ENCODE peak calls at places on chromosomes 12 and 14, in nine cellular contexts. S is kidney; N is colonic mucosa; E is CD4-positive, alpha-beta T cell; P is A549; Y is CD8-positive, alpha-beta T cell; C is suprapubic skin; H is mammary epithelial cell; A is activated CD8-positive, alpha-beta T cell treated with anti-CD3 and anti-CD28 coated beads for 36 hours. B is an unnamed sample.

GRCh38 chr12:20567413-20567812 is 127.7 kb upstream of the SLCO1C1 start:
- DNase-seq in S (no peak), N (no peak), E (no peak), P (no peak), Y (no peak), C (no peak), H (no peak), A (no peak), B (no peak)

GRCh38 chr12:109730306-109731145 is 16.9 kb downstream of the FAM222A start:
- DNase-seq in S (peak), N (no peak), E (no peak), P (no peak), Y (no peak), C (peak), H (no peak), A (no peak), B (no peak)

GRCh38 chr12:132560421-132560830 is 50.0 kb downstream of the LRCOL1 start:
- DNase-seq in S (no peak), N (peak), E (no peak), P (peak), Y (no peak), C (no peak), H (peak), A (peak), B (peak)

GRCh38 chr12:570949-571794 is 92.1 kb downstream of the NINJ2 start:
- DNase-seq in S (peak), N (peak), E (no peak), P (peak), Y (no peak), C (peak), H (peak), A (no peak), B (no peak)

GRCh38 chr14:23299186-23299521 is 3.5 kb downstream of the PPP1R3E start:
- DNase-seq in S (no peak), N (no peak), E (no peak), P (no peak), Y (no peak), C (no peak), H (no peak), A (no peak), B (no peak)

GRCh38 chr12:95412826-95413311 is 61.1 kb upstream of the METAP2 start:
- DNase-seq in S (no peak), N (no peak), E (no peak), P (no peak), Y (no peak), C (peak), H (peak), A (no peak), B (no peak)

GRCh38 chr12:130013771-130014484 is 110.1 kb upstream of the TMEM132D start:
- DNase-seq in S (no peak), N (peak), E (no peak), P (peak), Y (no peak), C (no peak), H (peak), A (peak), B (peak)

GRCh38 chr12:124523071-124523470 is 44.3 kb downstream of the NCOR2 start:
- DNase-seq in S (no peak), N (no peak), E (no peak), P (no peak), Y (no peak), C (no peak), H (peak), A (peak), B (no peak)

GRCh38 chr14:23364164-23364571 is 804 bp downstream of the EFS start:
- DNase-seq in S (peak), N (no peak), E (no peak), P (no peak), Y (no peak), C (no peak), H (no peak), A (no peak), B (peak)

GRCh38 chr12:1553987-1554982 is 40.1 kb downstream of the FBXL14 start:
- DNase-seq in S (no peak), N (no peak), E (no peak), P (no peak), Y (no peak), C (peak), H (no peak), A (peak), B (no peak)

DNA sequence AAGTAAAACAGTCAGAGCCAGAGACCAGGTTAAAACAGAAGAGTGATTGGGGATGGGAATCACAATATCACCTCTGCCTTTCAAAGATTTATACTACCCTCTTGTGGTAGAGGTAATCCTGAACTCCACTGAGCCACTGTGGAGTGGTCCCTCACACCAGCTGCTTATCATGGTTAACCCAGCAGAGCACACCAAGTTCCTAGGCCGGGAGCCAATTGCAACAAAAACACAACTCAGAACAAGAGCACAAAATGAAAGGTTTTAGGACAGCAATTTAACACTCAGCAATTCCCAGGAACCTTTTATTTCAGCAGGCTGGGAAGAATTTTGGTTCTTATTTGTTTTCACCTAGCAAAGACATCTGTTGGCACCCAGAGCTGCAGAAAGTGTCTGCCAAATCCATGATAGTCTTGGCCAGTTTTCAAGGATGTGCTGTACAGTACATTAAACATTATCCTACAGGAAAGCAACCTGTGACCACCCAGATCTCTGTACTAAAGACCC is 220.5 kb upstream of the ATXN7L3B start:
- DNase-seq in S (no peak), N (no peak), E (no peak), P (peak), Y (no peak), C (no peak), H (peak), A (no peak), B (no peak)
- TF ChIP-seq CTCF in S (peak), N (no peak), E (no peak), P (peak), Y (no peak), C (no peak), H (peak), A (no peak), B (peak)

GRCh38 chr14:105011312-105011990 is 9.4 kb downstream of the CDCA4 start:
- DNase-seq in S (no peak), N (no peak), E (no peak), P (no peak), Y (no peak), C (no peak), H (no peak), A (no peak), B (no peak)

GRCh38 chr14:105010891-105011291 is 10.0 kb downstream of the CDCA4 start:
- DNase-seq in S (no peak), N (no peak), E (no peak), P (no peak), Y (no peak), C (no peak), H (no peak), A (no peak), B (no peak)

GRCh38 chr14:105013150-105013787 is 7.6 kb downstream of the CDCA4 start:
- DNase-seq in S (no peak), N (no peak), E (no peak), P (no peak), Y (no peak), C (no peak), H (no peak), A (no peak), B (peak)

GRCh38 chr14:105014032-105014431 is 6.9 kb downstream of the CDCA4 start:
- DNase-seq in S (no peak), N (no peak), E (no peak), P (no peak), Y (no peak), C (no peak), H (no peak), A (no peak), B (no peak)

DNA sequence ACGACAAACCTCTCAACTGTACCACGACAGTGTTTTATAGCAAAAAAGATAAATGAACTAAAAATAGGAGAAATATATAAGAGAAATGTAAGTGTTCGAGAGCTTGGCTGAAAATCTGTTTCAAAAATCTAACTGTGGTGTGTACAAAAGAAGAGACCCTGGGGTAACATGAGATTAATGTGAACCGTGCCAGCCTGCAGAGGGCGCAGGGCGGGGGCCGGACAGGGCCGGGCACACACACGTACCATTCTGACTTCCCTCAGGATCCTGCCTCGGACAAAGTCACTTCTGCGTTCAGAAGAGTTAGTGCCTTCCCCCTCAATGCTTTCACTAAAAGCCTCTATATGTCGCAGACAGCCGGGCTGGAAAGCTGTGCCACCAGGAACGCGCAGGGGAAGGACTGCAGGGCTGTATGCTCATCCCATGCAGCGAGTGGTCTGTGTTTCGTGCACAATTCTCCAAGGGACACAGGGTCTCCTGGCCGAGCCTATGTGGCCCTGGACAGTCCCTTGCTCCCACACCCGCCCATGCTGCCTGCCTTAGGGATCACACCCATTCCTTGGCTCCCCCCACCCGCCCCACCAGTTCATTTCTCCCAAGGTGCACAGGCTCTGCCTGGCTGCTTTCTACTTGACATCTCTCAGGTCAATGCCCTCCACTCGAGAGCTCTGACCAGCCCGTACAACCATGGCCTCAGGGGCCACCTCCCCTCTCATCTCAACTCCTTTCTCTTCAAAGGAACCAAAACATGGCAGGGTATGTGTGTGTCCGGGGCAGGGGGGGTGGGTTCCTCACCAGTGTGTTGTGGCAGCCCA is 8.5 kb downstream of the CDCA4 start:
- DNase-seq in S (no peak), N (no peak), E (no peak), P (peak), Y (no peak), C (no peak), H (no peak), A (no peak), B (no peak)
- TF ChIP-seq CTCF in S (peak), N (peak), E (peak), P (peak), Y (no peak), C (peak), H (peak), A (no peak), B (no peak)

GRCh38 chr14:81009339-81009738 is 53.9 kb downstream of the TSHR start:
- DNase-seq in S (no peak), N (no peak), E (no peak), P (no peak), Y (no peak), C (no peak), H (no peak), A (no peak), B (no peak)

GRCh38 chr14:81001447-81001846 is 46.0 kb downstream of the TSHR start:
- DNase-seq in S (no peak), N (no peak), E (no peak), P (no peak), Y (no peak), C (no peak), H (no peak), A (no peak), B (no peak)

GRCh38 chr14:81004575-81004974 is 49.2 kb downstream of the TSHR start:
- DNase-seq in S (no peak), N (no peak), E (no peak), P (no peak), Y (no peak), C (no peak), H (no peak), A (no peak), B (no peak)

GRCh38 chr14:81005540-81006228 is 50.3 kb downstream of the TSHR start:
- DNase-seq in S (no peak), N (no peak), E (no peak), P (no peak), Y (no peak), C (no peak), H (no peak), A (no peak), B (no peak)
- TF ChIP-seq CTCF in S (no peak), N (no peak), E (no peak), P (no peak), Y (no peak), C (no peak), H (no peak), A (no peak), B (no peak)

GRCh38 chr14:54565236-54566151 is 1.4 kb upstream of the SAMD4A start:
- DNase-seq in S (peak), N (peak), E (peak), P (peak), Y (peak), C (peak), H (peak), A (peak), B (peak)

GRCh38 chr14:54567634-54568561 is 970 bp downstream of the SAMD4A start:
- DNase-seq in S (peak), N (peak), E (peak), P (no peak), Y (peak), C (peak), H (peak), A (peak), B (peak)

GRCh38 chr14:54567224-54567633 is 301 bp downstream of the SAMD4A start:
- DNase-seq in S (no peak), N (peak), E (no peak), P (no peak), Y (no peak), C (peak), H (no peak), A (no peak), B (no peak)

GRCh38 chr14:54566152-54566409 is 847 bp upstream of the SAMD4A start:
- DNase-seq in S (no peak), N (no peak), E (no peak), P (no peak), Y (no peak), C (no peak), H (no peak), A (no peak), B (no peak)

DNA sequence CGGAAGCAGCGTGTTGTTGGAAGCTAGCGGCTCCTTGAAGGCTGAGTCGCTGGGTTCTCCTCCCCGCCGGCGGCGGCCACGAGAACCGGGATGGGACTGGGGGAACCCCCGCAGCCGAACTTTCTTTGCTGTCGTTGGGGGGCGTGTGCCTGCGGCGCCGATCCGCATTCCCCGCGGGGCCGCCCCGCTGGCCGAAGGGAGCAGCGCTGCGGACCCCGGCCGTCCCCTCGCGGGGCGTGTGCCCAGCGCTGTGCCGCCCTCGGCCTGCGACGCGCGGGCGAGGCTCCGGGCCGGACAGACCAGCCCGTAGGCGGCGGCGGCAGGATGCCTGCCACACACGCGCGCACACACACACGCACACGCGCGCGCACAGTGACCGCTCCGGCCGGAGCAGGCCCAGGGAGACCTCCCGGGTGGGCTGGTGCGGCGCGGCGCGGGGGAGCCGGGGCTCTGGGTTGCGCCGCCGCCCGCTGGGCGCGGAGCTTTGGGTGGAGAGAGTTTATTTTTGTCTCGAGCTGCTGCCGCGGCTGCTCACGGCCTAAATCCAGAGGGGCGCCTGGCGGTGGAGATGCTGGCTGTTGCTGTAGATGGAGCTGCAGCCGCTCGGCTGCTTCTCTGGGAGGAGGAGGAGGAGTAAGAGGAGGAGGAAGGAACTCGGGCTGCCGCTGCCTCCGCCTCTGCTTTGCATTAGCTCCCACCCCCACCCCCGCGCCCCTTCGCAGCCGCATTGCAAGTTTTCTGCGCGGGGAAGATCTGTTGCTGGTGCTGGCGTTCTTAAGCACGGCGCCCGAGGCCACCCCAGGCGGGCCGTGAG is at the start of gene SAMD4A:
- DNase-seq in S (peak), N (peak), E (peak), P (peak), Y (peak), C (peak), H (peak), A (peak), B (peak)
- TF ChIP-seq CTCF in S (peak), N (no peak), E (no peak), P (peak), Y (no peak), C (peak), H (peak), A (peak), B (no peak)

GRCh38 chr12:56836800-56837663 is 73.9 kb downstream of the HSD17B6 start:
- DNase-seq in S (no peak), N (no peak), E (peak), P (no peak), Y (peak), C (no peak), H (peak), A (peak), B (no peak)

GRCh38 chr12:56838602-56839488 is 75.7 kb downstream of the HSD17B6 start:
- DNase-seq in S (no peak), N (no peak), E (no peak), P (no peak), Y (no peak), C (no peak), H (no peak), A (no peak), B (no peak)

GRCh38 chr12:56840922-56841321 is 77.8 kb downstream of the HSD17B6 start:
- DNase-seq in S (no peak), N (no peak), E (no peak), P (no peak), Y (no peak), C (no peak), H (peak), A (no peak), B (peak)

GRCh38 chr12:56836317-56836716 is 73.2 kb downstream of the HSD17B6 start:
- DNase-seq in S (peak), N (no peak), E (no peak), P (no peak), Y (no peak), C (no peak), H (peak), A (no peak), B (no peak)

DNA sequence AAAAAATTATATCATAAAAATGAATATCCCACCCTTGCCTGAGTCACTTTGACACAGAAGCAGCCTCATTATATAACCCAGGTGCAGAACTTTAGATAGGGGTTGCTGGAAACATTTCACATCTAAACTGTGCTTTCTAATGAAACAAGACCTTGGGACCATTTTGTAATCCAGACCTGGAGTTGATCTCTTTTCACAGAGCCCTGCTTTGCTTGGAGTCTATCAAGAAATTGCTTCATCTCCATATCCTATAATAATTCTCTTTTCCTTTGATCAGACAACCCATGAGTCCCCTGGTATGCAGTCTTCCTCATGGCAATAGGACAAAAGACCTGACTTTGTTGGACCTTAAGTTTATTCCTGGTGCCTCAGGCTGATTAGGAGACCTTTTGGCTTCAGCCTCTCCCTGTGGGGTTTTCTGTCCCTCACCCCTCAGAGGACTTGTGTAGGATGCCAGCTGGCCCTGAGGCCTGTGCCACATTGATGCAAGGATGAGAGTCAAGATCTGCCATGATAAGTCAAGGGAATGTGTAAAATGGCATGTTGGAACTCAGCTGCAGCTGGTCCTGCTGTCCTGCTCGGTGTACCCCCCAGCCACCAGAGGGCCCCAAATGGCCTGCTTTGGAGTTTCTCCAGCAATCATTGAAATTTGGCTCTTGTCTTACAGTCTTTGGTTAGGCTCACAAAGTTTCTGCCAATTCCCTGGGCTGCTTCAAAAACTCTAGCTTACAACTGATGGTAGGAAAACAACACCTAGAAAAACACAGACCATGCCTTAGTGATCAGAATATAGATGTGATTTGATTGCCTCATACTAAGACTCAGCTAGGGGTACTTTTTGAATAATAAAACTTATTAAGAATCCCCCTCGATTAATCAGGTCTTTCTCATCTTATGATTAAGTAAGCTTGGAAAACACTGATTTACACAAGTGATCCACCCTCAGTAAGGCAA is 76.6 kb downstream of the HSD17B6 start:
- DNase-seq in S (no peak), N (peak), E (no peak), P (peak), Y (no peak), C (no peak), H (peak), A (peak), B (peak)
- TF ChIP-seq CTCF in S (peak), N (peak), E (no peak), P (peak), Y (no peak), C (no peak), H (peak), A (peak), B (no peak)

DNA sequence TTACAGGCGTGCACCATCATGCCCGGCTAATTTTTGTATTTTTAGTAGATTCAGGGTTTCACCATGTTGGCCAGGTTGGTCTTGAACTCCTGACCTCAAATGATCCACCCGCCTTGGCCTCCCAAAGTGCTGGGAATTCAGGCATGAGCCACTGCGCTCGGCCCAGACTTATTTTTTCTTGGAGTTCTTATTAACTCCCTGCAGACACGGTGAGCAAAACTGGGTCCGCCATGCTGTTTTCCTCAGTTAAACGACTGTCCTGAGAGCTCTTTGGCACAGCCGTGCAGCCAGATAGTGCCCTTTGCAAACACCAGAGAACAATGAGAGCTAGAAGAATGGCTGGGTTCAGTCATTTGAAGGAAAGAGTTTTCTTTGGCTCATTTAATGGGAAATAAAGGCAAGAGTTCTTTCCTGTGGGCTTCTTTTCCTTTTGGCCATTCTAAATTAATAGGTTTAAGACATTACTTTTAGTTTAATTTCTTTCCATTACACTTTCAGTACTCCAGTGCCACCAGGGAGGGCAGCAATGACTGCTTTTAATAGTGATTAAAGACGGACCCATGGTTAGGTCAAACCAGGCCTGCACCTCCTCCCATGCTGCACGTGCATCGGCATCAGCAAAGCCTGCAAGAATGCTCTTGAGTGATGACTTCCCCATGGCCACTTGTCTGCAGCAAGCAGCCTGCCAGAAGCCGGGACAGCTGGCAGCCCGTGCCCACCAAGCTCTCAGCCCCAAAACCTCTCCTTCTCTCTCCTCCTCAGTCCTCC is 60.7 kb downstream of the VCPKMT start:
- DNase-seq in S (peak), N (no peak), E (no peak), P (no peak), Y (no peak), C (no peak), H (no peak), A (no peak), B (no peak)
- TF ChIP-seq CTCF in S (no peak), N (no peak), E (no peak), P (no peak), Y (no peak), C (no peak), H (no peak), A (no peak), B (no peak)